ENCODE peak calls at places on chromosomes 11 and 22, in seven cellular contexts. F is mammary epithelial cell; Q is fibroblast of lung; A is CD8-positive, alpha-beta T cell; B is colonic mucosa; M is left ventricle myocardium inferior; T is PC-3. K is an unnamed sample.
A peak's percentile ranks its signal among the peaks of the same experiment; 100 is the strongest.

GRCh38 chr11:111983187-111983986 is 41.8 kb upstream of the DLAT start:
- DNase-seq in A (no peak), T (peak; percentile 63), Q (peak; percentile 73), B (peak; percentile 80), F (no peak), M (no peak), K (peak; percentile 39)

GRCh38 chr11:134510641-134511040 is 98.6 kb upstream of the B3GAT1 start:
- DNase-seq in M (no peak), B (no peak), F (no peak), T (no peak), A (no peak), Q (no peak), K (no peak)

GRCh38 chr11:106395716-106396349 is 318.4 kb downstream of the AASDHPPT start:
- DNase-seq in B (no peak), Q (no peak), A (no peak), M (no peak), F (peak; percentile 31), T (peak; percentile 50), K (no peak)

GRCh38 chr11:5178046-5178837 is 22.2 kb downstream of the OR51V1 start:
- DNase-seq in Q (no peak), A (no peak), M (no peak), T (no peak), F (no peak), B (no peak), K (no peak)

GRCh38 chr11:75342966-75343870 is 8.2 kb downstream of the ARRB1 start:
- DNase-seq in M (no peak), A (no peak), T (peak; percentile 18), Q (no peak), F (no peak), B (peak; percentile 74), K (peak; percentile 85)

GRCh38 chr11:111795333-111795985 is 29.3 kb upstream of the PPP2R1B start:
- DNase-seq in A (no peak), F (no peak), Q (peak; percentile 63), B (no peak), T (no peak), M (no peak), K (no peak)

GRCh38 chr11:60924906-60925684 is 835 bp downstream of the TMEM132A start:
- DNase-seq in T (no peak), A (no peak), B (no peak), Q (no peak), F (no peak), M (no peak), K (no peak)

GRCh38 chr11:18313985-18314763 is 7.8 kb downstream of the HPS5 start:
- DNase-seq in B (no peak), F (peak; percentile 54), A (no peak), T (no peak), M (no peak), Q (peak; percentile 43), K (no peak)

GRCh38 chr22:42780070-42780540 is 59.4 kb upstream of the A4GALT start:
- DNase-seq in B (peak; percentile 77), A (peak; percentile 34), M (no peak), T (peak; percentile 82), Q (peak; percentile 91), F (peak; percentile 72), K (peak; percentile 95)

GRCh38 chr11:124934862-124935547 is 842 bp downstream of the HEPACAM start:
- DNase-seq in Q (peak; percentile 93), M (no peak), T (peak; percentile 35), A (no peak), B (no peak), F (peak; percentile 46), K (no peak)

GRCh38 chr11:15227011-15227410 is 112.3 kb downstream of the INSC start:
- DNase-seq in Q (no peak), F (no peak), A (no peak), M (no peak), B (no peak), T (no peak), K (no peak)

GRCh38 chr22:47564158-47564450 is 801.7 kb downstream of the TBC1D22A start:
- DNase-seq in B (no peak), F (no peak), T (no peak), Q (no peak), M (no peak), A (peak; percentile 3), K (no peak)
- H3K4me3 ChIP-seq in B (no peak overlapping the region), F (no peak overlapping the region), T (no peak overlapping the region), Q (no peak overlapping the region), M (no peak overlapping the region), A (no peak overlapping the region), K (no peak overlapping the region)

GRCh38 chr11:96127596-96127959 is 203.7 kb upstream of the MTMR2 start:
- DNase-seq in M (no peak), F (no peak), Q (no peak), A (no peak), B (no peak), T (no peak), K (no peak)
- H3K4me1 ChIP-seq in M (peaks cover 18% of the 10 kb centered on the region), F (peaks cover 13% of the 10 kb centered on the region), Q (no peaks in the 10 kb centered on the region), A (peaks cover 45% of the 10 kb centered on the region), B (no peaks in the 10 kb centered on the region), T (peaks cover 8% of the 10 kb centered on the region), K (peaks cover 7% of the 10 kb centered on the region)

DNA sequence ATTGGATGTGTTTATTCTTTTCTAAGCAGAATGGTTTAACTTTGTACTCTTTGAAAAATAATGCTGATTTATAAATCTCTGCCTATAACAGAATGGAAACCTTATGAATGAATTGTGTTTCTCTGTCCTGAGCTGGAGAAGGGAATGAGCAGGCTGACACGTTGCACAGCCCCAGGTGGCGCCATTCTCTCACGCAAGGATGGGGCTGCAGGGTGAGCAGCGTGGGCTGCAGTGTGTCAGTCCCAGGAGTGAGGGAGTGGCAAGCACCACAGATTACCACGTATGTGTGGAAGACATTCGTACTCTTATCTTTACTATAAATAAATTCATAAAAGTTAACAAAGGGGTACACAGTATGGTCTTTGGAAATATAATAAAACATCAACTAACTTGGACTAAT is 33.4 kb downstream of the FDX1 start:
- DNase-seq in B (peak; percentile 46), T (peak; percentile 51), Q (peak; percentile 56), A (no peak), M (peak; percentile 34), F (no peak), K (peak; percentile 87)
- TF ChIP-seq CTCF in B (peak; percentile 48), T (peak; percentile 70), Q (peak; percentile 68), A (no peak), M (peak; percentile 49), F (peak; percentile 67), K (peak; percentile 89)

GRCh38 chr11:109421981-109422590 is at the start of gene C11orf87:
- DNase-seq in B (no peak), T (no peak), M (no peak), F (no peak), Q (peak; percentile 35), A (no peak), K (no peak)
- H3K4me3 ChIP-seq in B (no peak within 1 kb of the TSS), T (no peak within 1 kb of the TSS), M (peak within 1 kb of the TSS; percentile 60), F (peak within 1 kb of the TSS; percentile 47), Q (peak within 1 kb of the TSS; percentile 15), A (no peak within 1 kb of the TSS), K (peak within 1 kb of the TSS; percentile 22)

DNA sequence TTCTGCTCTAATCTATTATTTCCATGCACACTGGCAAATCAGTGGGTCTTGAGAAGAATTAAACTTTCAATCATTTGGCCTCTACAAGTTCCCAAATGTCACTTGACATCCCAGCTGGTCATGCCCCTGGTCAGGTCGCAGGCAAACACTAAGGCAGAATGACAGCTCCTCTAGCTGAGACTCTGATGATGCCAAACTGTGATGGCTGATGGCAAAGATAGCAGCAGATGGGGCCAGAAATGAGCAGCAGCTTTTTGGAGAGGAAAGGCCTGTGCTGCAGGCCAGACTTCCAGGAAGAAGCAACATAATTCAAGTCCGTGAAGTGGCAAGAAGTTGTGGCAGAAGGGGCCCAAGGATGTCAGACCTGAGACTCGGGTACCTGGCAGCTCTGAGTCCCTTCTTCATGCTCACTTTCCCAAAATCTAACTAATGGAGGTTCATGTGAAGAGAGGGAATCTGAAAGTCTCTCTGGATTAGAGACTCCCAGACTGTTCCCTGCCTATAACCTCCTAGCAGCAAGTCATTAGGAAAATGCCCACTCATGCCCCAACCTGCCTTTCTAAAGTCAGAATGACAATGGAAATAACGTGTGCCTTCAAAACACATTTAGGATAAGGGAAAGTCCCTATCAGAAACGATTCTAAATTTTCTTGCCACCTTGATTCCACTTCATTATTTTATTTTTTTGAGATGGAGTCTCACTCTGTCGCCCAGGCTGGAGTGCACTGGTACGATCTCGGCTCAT is 9.4 kb upstream of the PMM1 start:
- DNase-seq in Q (no peak), F (peak; percentile 58), T (no peak), A (no peak), B (no peak), M (no peak), K (no peak)
- H3K4me1 ChIP-seq in Q (peaks cover 12% of the 10 kb centered on the region), F (peaks cover 31% of the 10 kb centered on the region), T (peaks cover 3% of the 10 kb centered on the region), A (peaks cover 13% of the 10 kb centered on the region), B (no peaks in the 10 kb centered on the region), M (peaks cover 12% of the 10 kb centered on the region), K (no peaks in the 10 kb centered on the region)

DNA sequence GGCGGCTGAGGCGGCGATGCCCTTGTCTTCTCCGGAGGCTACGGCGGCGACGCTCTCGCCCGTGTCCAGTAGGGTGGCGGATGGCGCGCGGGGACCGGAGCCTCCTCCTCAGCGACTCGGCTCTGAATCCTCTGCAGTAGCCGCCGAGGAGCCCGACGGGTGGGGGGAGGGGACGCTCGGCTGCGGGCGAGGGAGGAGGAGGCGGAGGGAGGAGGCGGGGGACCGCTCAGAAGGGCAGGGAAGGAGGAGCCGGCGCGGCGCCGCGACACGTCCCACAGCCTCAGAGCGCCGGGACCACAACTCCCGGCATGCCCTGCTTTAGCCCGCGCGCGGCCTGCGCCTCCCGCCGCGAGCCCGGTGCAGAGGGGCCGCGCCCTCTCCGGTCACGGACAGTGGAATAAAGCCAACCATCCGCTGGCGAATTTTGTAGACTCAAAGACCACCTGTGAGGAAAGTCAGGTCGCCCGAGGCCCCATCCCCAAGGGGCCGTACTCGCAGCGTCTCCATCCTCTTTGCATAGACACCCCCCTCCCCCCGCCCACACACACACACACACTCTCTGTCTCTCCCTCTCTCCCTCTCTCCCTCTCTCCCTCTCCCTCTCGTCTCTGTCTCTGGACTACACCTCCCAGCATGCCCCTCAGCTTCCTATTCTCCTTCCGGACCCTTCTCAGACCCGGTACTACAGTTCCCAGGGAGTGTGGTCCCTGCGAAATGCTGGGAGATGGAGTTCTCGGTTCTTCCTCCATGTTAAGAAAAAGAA is at the start of gene FAM168A:
- DNase-seq in Q (peak; percentile 98), B (peak; percentile 94), F (peak; percentile 98), M (peak; percentile 97), A (peak; percentile 93), T (peak; percentile 97), K (peak; percentile 100)
- TF ChIP-seq CTCF in Q (no peak), B (no peak), F (peak; percentile 31), M (peak; percentile 54), A (no peak), T (no peak), K (peak; percentile 40)

DNA sequence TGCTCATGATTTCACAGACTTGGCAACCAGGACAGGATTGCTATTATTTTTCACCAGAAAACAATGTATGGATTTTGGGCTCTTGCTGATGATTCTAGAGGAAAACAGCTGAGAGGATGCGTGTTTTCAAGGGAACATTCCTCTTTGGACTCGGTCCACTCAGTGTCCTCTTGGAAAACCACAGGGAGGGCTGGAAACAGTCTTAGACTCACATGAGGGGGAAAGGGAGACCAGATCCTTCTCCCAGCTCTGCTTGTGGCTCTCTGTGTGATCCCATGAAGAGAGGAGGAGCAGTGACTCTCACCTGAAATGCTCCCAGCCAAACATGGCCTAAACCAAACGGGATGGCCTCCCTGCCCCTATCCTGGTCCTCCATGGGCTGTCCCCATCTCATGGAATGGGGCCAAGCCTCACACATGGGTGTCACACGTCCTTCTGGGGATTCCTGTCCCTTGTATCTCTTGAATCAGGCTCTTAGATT is 15.9 kb downstream of the MYEOV start:
- DNase-seq in B (no peak), T (no peak), A (no peak), M (no peak), Q (peak; percentile 34), F (no peak), K (no peak)
- H3K4me3 ChIP-seq in B (no peak overlapping the region), T (no peak overlapping the region), A (no peak overlapping the region), M (no peak overlapping the region), Q (no peak overlapping the region), F (no peak overlapping the region), K (no peak overlapping the region)

K was measured in A673.